ENCODE peak calls at places on chromosomes 13 and 19, in four cellular contexts. D is GM12878; M is stimulated activated CD4-positive, alpha-beta T cell treated with anti-CD3 and anti-CD28 coated beads, TNF-alpha, amount 100 ng/mL, for 48 hours; O is heart left ventricle. V is an unnamed sample.

GRCh38 chr19:11639602-11640471 is 42.6 kb downstream of the ZNF627 start:
- DNase-seq in D (peak), M (peak), O (peak), V (peak)

GRCh38 chr19:6807291-6807690 is 34.8 kb downstream of the VAV1 start:
- DNase-seq in D (no peak), M (no peak), O (no peak), V (no peak)

GRCh38 chr13:94305934-94306333 is 173.5 kb downstream of the DCT start:
- DNase-seq in D (no peak), M (no peak), O (no peak), V (no peak)

GRCh38 chr19:2342656-2343288 is 14.3 kb downstream of the SPPL2B start:
- DNase-seq in D (no peak), M (no peak), O (no peak), V (no peak)

GRCh38 chr13:102021777-102022176 is 380.1 kb downstream of the FGF14 start:
- DNase-seq in D (no peak), M (no peak), O (no peak), V (no peak)

GRCh38 chr19:40464059-40465024 is 1.2 kb downstream of the BLVRB start:
- DNase-seq in D (no peak), M (peak), O (peak), V (peak)

GRCh38 chr13:73722120-73722519 is 412.1 kb downstream of the KLF12 start:
- DNase-seq in D (peak), M (no peak), O (no peak), V (no peak)

GRCh38 chr13:75769141-75769905 is 133.2 kb downstream of the LMO7 start:
- DNase-seq in D (no peak), M (no peak), O (no peak), V (no peak)

GRCh38 chr13:50387124-50387581 is 371.9 kb downstream of the KCNRG start:
- DNase-seq in D (no peak), M (no peak), O (peak), V (peak)

V was measured in thyroid gland.